ENCODE peak calls at places on chromosomes 12 and 14, in five cellular contexts. J is GM20000, U is retinal pigment epithelial cell, D is astrocyte, Z is fibroblast of mammary gland. K is an unnamed sample.

GRCh38 chr14:99072433-99072832 is 199.6 kb downstream of the BCL11B start:
- DNase-seq in U (no peak), Z (no peak), J (no peak), D (no peak), K (no peak)

GRCh38 chr12:119448737-119449136 is 114.2 kb downstream of the CCDC60 start:
- DNase-seq in U (no peak), Z (no peak), D (no peak), J (no peak), K (peak)

GRCh38 chr12:16473610-16474326 is 126.3 kb downstream of the MGST1 start:
- DNase-seq in Z (peak), D (no peak), U (peak), J (no peak), K (peak)

GRCh38 chr12:52343550-52343949 is 22.4 kb upstream of the KRT83 start:
- DNase-seq in Z (no peak), U (no peak), J (no peak), D (no peak), K (no peak)

GRCh38 chr12:58871557-58871956 is 48.7 kb downstream of the LRIG3 start:
- DNase-seq in D (no peak), J (no peak), U (no peak), Z (peak), K (no peak)

GRCh38 chr12:21528953-21529352 is 2.9 kb downstream of the SPX start:
- DNase-seq in Z (no peak), J (no peak), U (no peak), D (no peak), K (no peak)

GRCh38 chr12:112792743-112793142 is 1.2 kb downstream of the RPH3A start:
- DNase-seq in D (no peak), J (no peak), Z (no peak), U (no peak), K (no peak)

GRCh38 chr14:66540038-66540437 is 32.1 kb downstream of the GPHN start:
- DNase-seq in J (no peak), Z (no peak), D (no peak), U (no peak), K (no peak)

GRCh38 chr14:87996276-87996592 is 3.3 kb upstream of the GALC start:
- DNase-seq in D (peak), J (no peak), Z (no peak), U (no peak), K (no peak)

GRCh38 chr14:21913759-21914158 is 240.1 kb upstream of the OR4E1 start:
- DNase-seq in Z (peak), J (peak), D (peak), U (peak), K (peak)

GRCh38 chr12:98808243-98808895 is 163.3 kb downstream of the APAF1 start:
- DNase-seq in Z (no peak), J (no peak), U (no peak), D (no peak), K (no peak)

GRCh38 chr12:117225179-117225578 is 34.9 kb upstream of the FBXO21 start:
- DNase-seq in D (no peak), J (no peak), U (no peak), Z (no peak), K (no peak)

GRCh38 chr14:50425816-50426215 is 29.1 kb upstream of the CDKL1 start:
- DNase-seq in D (peak), Z (peak), J (no peak), U (peak), K (no peak)

GRCh38 chr12:116236986-116237385 is 40.5 kb downstream of the MED13L start:
- DNase-seq in Z (no peak), D (peak), J (no peak), U (no peak), K (no peak)

GRCh38 chr12:90854136-90854689 is 100.8 kb downstream of the CCER1 start:
- DNase-seq in U (no peak), Z (peak), J (peak), D (peak), K (peak)

GRCh38 chr14:101222362-101223090 is 319.0 kb upstream of the RTL1 start:
- DNase-seq in J (no peak), U (no peak), D (no peak), Z (no peak), K (no peak)
- TF ChIP-seq CTCF in J (no peak), U (no peak), D (no peak), Z (no peak), K (no peak)

GRCh38 chr14:86675059-86675458 is 1145.1 kb downstream of the FLRT2 start:
- DNase-seq in U (no peak), D (no peak), Z (no peak), J (no peak), K (no peak)
- TF ChIP-seq CTCF in U (no peak), D (no peak), Z (no peak), J (no peak), K (no peak)

GRCh38 chr14:59020382-59020781 is 168.1 kb upstream of the DAAM1 start:
- DNase-seq in U (peak), D (peak), Z (peak), J (no peak), K (peak)

GRCh38 chr14:59018978-59019377 is 169.5 kb upstream of the DAAM1 start:
- DNase-seq in Z (peak), D (no peak), J (no peak), U (no peak), K (no peak)

GRCh38 chr14:59018460-59018859 is 170.0 kb upstream of the DAAM1 start:
- DNase-seq in D (no peak), U (no peak), Z (no peak), J (no peak), K (no peak)

GRCh38 chr14:59026086-59026485 is 162.4 kb upstream of the DAAM1 start:
- DNase-seq in D (peak), Z (peak), J (no peak), U (no peak), K (no peak)

DNA sequence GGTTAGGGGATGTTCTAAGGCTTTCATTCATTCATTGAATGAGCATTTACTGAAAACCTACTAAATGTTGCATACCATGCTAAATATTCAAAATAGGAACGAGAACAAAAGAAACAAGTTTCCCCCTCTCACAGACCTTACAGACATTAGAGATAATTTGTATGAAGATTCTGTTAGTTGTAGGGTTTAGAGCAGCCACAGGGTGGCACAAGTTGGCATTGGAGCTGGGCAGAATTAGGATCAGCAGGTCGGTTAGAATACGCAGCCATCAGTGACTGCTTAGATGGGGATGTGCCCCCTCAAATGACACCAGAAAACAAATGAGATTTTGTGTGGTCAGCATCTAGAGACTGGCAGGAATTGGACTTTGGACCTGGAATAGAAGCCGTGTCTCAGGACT is 166.3 kb upstream of the DAAM1 start:
- DNase-seq in U (no peak), D (no peak), Z (peak), J (no peak), K (peak)
- TF ChIP-seq CTCF in U (peak), D (no peak), Z (peak), J (no peak), K (peak)

GRCh38 chr14:61651355-61651754 is 44.0 kb upstream of the HIF1A start:
- DNase-seq in Z (no peak), U (no peak), J (no peak), D (no peak), K (no peak)
- TF ChIP-seq CTCF in Z (no peak), U (no peak), J (no peak), D (no peak), K (no peak)

DNA sequence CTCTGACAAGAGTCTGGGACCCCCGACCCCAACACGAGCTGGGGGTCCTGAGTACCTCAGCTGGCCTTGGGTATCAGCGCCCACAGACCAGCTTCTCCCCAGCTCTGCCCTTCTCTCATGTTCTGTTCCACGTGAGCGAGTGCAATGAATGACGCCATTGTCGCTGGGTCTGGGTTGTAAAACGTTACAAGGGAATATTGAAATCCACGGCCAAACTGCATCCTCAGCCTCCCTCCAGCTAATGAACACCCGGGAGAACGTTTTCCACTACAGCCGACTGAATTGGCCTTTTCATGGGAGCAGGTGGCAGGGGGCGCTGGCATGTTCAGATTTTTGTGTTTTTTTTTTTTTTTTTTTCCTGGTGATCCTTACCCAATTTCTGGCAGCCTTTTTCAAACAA is 34.7 kb downstream of the TBX5 start:
- DNase-seq in D (no peak), J (no peak), Z (no peak), U (no peak), K (no peak)
- TF ChIP-seq CTCF in D (no peak), J (no peak), Z (no peak), U (no peak), K (no peak)

GRCh38 chr14:64960762-64961276 is 11.3 kb downstream of the RAB15 start:
- DNase-seq in J (no peak), D (no peak), Z (no peak), U (no peak), K (no peak)
- TF ChIP-seq CTCF in J (peak), D (no peak), Z (no peak), U (peak), K (peak)

K was measured in bronchial epithelial cell.